ENCODE peak calls at places on chromosomes 13 and 19, in six cellular contexts. One of them, this sample, is unnamed.

GRCh38 chr13:113080901-113081521 is 24.6 kb upstream of the F7 start:
- DNase-seq in gastrocnemius medialis: no peak
- DNase-seq in hepatocyte: no peak
- DNase-seq in cardiac muscle cell: no peak
- DNase-seq in neural progenitor cell: no peak
- DNase-seq in thoracic aorta: no peak
- DNase-seq in this sample: no peak

GRCh38 chr19:50460161-50460765 is 16.0 kb upstream of the EMC10 start:
- DNase-seq in gastrocnemius medialis: no peak
- DNase-seq in hepatocyte: no peak
- DNase-seq in cardiac muscle cell: peak; percentile 22
- DNase-seq in neural progenitor cell: no peak
- DNase-seq in thoracic aorta: no peak
- DNase-seq in this sample: no peak

GRCh38 chr19:40461669-40462221 is 3.8 kb downstream of the BLVRB start:
- DNase-seq in gastrocnemius medialis: no peak
- DNase-seq in hepatocyte: no peak
- DNase-seq in cardiac muscle cell: no peak
- DNase-seq in neural progenitor cell: no peak
- DNase-seq in thoracic aorta: no peak
- DNase-seq in this sample: no peak

GRCh38 chr13:77533875-77534788 is 1.4 kb upstream of the SCEL start:
- DNase-seq in gastrocnemius medialis: no peak
- DNase-seq in hepatocyte: no peak
- DNase-seq in cardiac muscle cell: peak; percentile 5
- DNase-seq in neural progenitor cell: no peak
- DNase-seq in thoracic aorta: no peak
- DNase-seq in this sample: no peak

GRCh38 chr13:47794963-47795362 is 206.1 kb downstream of the SUCLA2 start:
- DNase-seq in gastrocnemius medialis: no peak
- DNase-seq in hepatocyte: no peak
- DNase-seq in cardiac muscle cell: peak; percentile 41
- DNase-seq in neural progenitor cell: no peak
- DNase-seq in thoracic aorta: no peak
- DNase-seq in this sample: no peak

GRCh38 chr19:15464394-15465385 is at the start of gene RASAL3:
- DNase-seq in gastrocnemius medialis: peak; percentile 17
- DNase-seq in hepatocyte: no peak
- DNase-seq in cardiac muscle cell: peak; percentile 46
- DNase-seq in neural progenitor cell: no peak
- DNase-seq in thoracic aorta: no peak
- DNase-seq in this sample: no peak

GRCh38 chr13:76792680-76793334 is 93.4 kb downstream of the KCTD12 start:
- DNase-seq in gastrocnemius medialis: peak; percentile 26
- DNase-seq in hepatocyte: no peak
- DNase-seq in cardiac muscle cell: peak; percentile 85
- DNase-seq in neural progenitor cell: no peak
- DNase-seq in thoracic aorta: no peak
- DNase-seq in this sample: no peak

GRCh38 chr13:48580185-48580803 is 47.4 kb upstream of the RCBTB2 start:
- DNase-seq in gastrocnemius medialis: peak; percentile 58
- DNase-seq in hepatocyte: peak; percentile 79
- DNase-seq in cardiac muscle cell: peak; percentile 78
- DNase-seq in neural progenitor cell: peak; percentile 74
- DNase-seq in thoracic aorta: peak; percentile 45
- DNase-seq in this sample: peak; percentile 72

GRCh38 chr13:29674532-29674931 is 79.0 kb upstream of the SLC7A1 start:
- DNase-seq in gastrocnemius medialis: no peak
- DNase-seq in hepatocyte: no peak
- DNase-seq in cardiac muscle cell: no peak
- DNase-seq in neural progenitor cell: no peak
- DNase-seq in thoracic aorta: no peak
- DNase-seq in this sample: no peak

GRCh38 chr19:35337984-35338296 is 9.0 kb downstream of the CD22 start:
- DNase-seq in gastrocnemius medialis: no peak
- DNase-seq in hepatocyte: no peak
- DNase-seq in cardiac muscle cell: no peak
- DNase-seq in neural progenitor cell: no peak
- DNase-seq in thoracic aorta: no peak
- DNase-seq in this sample: no peak

GRCh38 chr19:19157808-19158207 is 12.3 kb downstream of the MEF2B start:
- DNase-seq in gastrocnemius medialis: no peak
- DNase-seq in hepatocyte: no peak
- DNase-seq in cardiac muscle cell: no peak
- DNase-seq in neural progenitor cell: no peak
- DNase-seq in thoracic aorta: no peak
- DNase-seq in this sample: no peak

GRCh38 chr19:31483226-31483857 is 134.1 kb upstream of the TSHZ3 start:
- DNase-seq in gastrocnemius medialis: no peak
- DNase-seq in hepatocyte: no peak
- DNase-seq in cardiac muscle cell: no peak
- DNase-seq in neural progenitor cell: no peak
- DNase-seq in thoracic aorta: no peak
- DNase-seq in this sample: no peak

GRCh38 chr19:57688011-57688763 is 6.4 kb downstream of the ZNF551 start:
- DNase-seq in gastrocnemius medialis: no peak
- DNase-seq in hepatocyte: no peak
- DNase-seq in cardiac muscle cell: no peak
- DNase-seq in neural progenitor cell: no peak
- DNase-seq in thoracic aorta: no peak
- DNase-seq in this sample: no peak

GRCh38 chr19:33260628-33261418 is 35.2 kb upstream of the SLC7A10 start:
- DNase-seq in gastrocnemius medialis: no peak
- DNase-seq in hepatocyte: no peak
- DNase-seq in cardiac muscle cell: no peak
- DNase-seq in neural progenitor cell: no peak
- DNase-seq in thoracic aorta: no peak
- DNase-seq in this sample: no peak

GRCh38 chr19:20969898-20970297 is 46.8 kb downstream of the ZNF85 start:
- DNase-seq in gastrocnemius medialis: no peak
- DNase-seq in hepatocyte: no peak
- DNase-seq in cardiac muscle cell: no peak
- DNase-seq in neural progenitor cell: no peak
- DNase-seq in thoracic aorta: no peak
- DNase-seq in this sample: no peak

GRCh38 chr13:29713841-29714240 is 118.4 kb upstream of the SLC7A1 start:
- DNase-seq in gastrocnemius medialis: no peak
- DNase-seq in hepatocyte: no peak
- DNase-seq in cardiac muscle cell: no peak
- DNase-seq in neural progenitor cell: no peak
- DNase-seq in thoracic aorta: no peak
- DNase-seq in this sample: no peak

GRCh38 chr13:37959284-37959683 is 89.7 kb upstream of the TRPC4 start:
- DNase-seq in gastrocnemius medialis: no peak
- DNase-seq in hepatocyte: no peak
- DNase-seq in cardiac muscle cell: no peak
- DNase-seq in neural progenitor cell: no peak
- DNase-seq in thoracic aorta: no peak
- DNase-seq in this sample: no peak

GRCh38 chr19:53824134-53824611 is at the start of gene NLRP12:
- DNase-seq in gastrocnemius medialis: peak; percentile 26
- DNase-seq in hepatocyte: no peak
- DNase-seq in cardiac muscle cell: peak; percentile 17
- DNase-seq in neural progenitor cell: no peak
- DNase-seq in thoracic aorta: no peak
- DNase-seq in this sample: no peak

GRCh38 chr13:95233026-95233635 is 68.1 kb downstream of the ABCC4 start:
- DNase-seq in gastrocnemius medialis: no peak
- DNase-seq in hepatocyte: no peak
- DNase-seq in cardiac muscle cell: no peak
- DNase-seq in neural progenitor cell: no peak
- DNase-seq in thoracic aorta: no peak
- DNase-seq in this sample: no peak

GRCh38 chr13:81487151-81487550 is 1146.2 kb upstream of the SPRY2 start:
- DNase-seq in gastrocnemius medialis: no peak
- DNase-seq in hepatocyte: peak; percentile 52
- DNase-seq in cardiac muscle cell: peak; percentile 40
- DNase-seq in neural progenitor cell: peak; percentile 76
- DNase-seq in thoracic aorta: no peak
- DNase-seq in this sample: no peak

GRCh38 chr19:10286803-10287737 is at the start of gene ICAM4:
- DNase-seq in gastrocnemius medialis: no peak
- DNase-seq in hepatocyte: peak; percentile 67
- DNase-seq in cardiac muscle cell: peak; percentile 88
- DNase-seq in neural progenitor cell: peak; percentile 78
- DNase-seq in thoracic aorta: no peak
- DNase-seq in this sample: no peak

GRCh38 chr13:27355894-27356293 is 68.5 kb upstream of the GTF3A start:
- DNase-seq in gastrocnemius medialis: no peak
- DNase-seq in hepatocyte: no peak
- DNase-seq in cardiac muscle cell: no peak
- DNase-seq in neural progenitor cell: peak; percentile 79
- DNase-seq in thoracic aorta: no peak
- DNase-seq in this sample: no peak

GRCh38 chr19:52967772-52968171 is 5.1 kb upstream of the ZNF816 start:
- DNase-seq in gastrocnemius medialis: no peak
- DNase-seq in hepatocyte: no peak
- DNase-seq in cardiac muscle cell: no peak
- DNase-seq in neural progenitor cell: no peak
- DNase-seq in thoracic aorta: no peak
- DNase-seq in this sample: no peak

GRCh38 chr13:108915634-108916497 is 286.5 kb downstream of the MYO16 start:
- DNase-seq in gastrocnemius medialis: peak; percentile 67
- DNase-seq in hepatocyte: peak; percentile 94
- DNase-seq in cardiac muscle cell: peak; percentile 92
- DNase-seq in neural progenitor cell: no peak
- DNase-seq in thoracic aorta: peak; percentile 77
- DNase-seq in this sample: no peak
- H3K27ac ChIP-seq in gastrocnemius medialis: no peak overlapping the region
- H3K27ac ChIP-seq in hepatocyte: peak overlapping the region; percentile 91
- H3K27ac ChIP-seq in cardiac muscle cell: no peak overlapping the region
- H3K27ac ChIP-seq in neural progenitor cell: no peak overlapping the region
- H3K27ac ChIP-seq in thoracic aorta: peak overlapping the region; percentile 75
- H3K27ac ChIP-seq in this sample: peak overlapping the region; percentile 59

DNA sequence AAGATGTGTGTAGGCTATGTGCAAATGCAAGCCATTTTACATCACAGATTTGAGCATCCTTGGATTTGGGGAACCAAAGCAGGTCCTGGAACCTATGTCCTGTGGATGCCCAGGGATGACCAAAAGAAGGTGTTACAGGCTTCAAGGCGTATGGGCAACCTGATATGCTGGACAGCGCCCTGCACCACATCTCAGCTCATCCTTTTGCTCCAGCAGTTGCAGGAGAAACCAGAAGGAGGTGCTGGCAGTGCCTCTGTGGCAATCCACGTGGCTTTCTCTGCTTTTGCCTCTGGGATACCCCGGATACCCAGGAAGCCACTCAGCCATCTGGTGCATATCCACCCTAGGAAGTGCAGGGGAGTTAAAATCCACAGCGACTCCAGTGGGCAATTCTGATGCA is 110.3 kb upstream of the VSTM2B start:
- DNase-seq in gastrocnemius medialis: no peak
- DNase-seq in hepatocyte: no peak
- DNase-seq in cardiac muscle cell: no peak
- DNase-seq in neural progenitor cell: peak; percentile 42
- DNase-seq in thoracic aorta: no peak
- DNase-seq in this sample: no peak
- H3K27ac ChIP-seq in gastrocnemius medialis: no peak overlapping the region
- H3K27ac ChIP-seq in hepatocyte: no peak overlapping the region
- H3K27ac ChIP-seq in cardiac muscle cell: no peak overlapping the region
- H3K27ac ChIP-seq in neural progenitor cell: no peak overlapping the region
- H3K27ac ChIP-seq in thoracic aorta: no peak overlapping the region
- H3K27ac ChIP-seq in this sample: no peak overlapping the region

DNA sequence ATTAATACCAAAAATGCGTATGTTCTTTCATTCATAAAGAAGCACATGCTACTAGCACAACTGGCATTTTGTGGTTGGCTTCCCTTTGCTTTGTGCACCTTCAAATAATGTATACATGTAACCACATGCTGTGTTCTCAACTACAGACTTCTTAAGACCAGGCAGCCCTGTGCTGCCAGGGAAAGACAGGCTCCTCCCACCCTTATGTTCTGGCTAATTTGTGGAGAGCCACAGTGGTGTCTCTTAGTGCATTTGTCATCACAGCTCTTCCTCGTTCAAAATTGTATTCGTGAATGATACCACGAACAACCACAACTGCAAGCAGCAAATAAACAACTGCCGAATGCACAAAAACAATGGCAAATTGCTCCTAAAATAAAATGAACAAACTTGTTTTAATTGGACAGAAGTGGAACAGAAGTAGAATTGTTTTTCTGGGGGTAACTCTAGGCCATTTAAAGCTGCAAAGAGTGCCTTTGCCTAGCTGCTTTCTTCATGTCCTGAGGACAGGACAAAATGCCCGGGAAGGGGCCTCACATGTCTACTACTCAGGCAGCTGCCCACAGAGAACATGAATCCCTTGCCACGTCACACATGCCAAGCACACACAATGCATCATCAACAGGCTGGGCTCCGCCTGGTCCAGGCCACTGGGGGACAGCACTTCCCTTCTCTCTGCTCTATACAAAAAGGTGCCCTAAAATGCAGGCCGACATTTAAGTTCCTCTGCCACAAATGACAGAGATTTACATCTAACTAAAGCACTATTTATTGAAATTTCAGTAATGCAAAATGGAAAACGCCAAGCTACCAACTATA is 21.7 kb downstream of the IRS2 start:
- DNase-seq in gastrocnemius medialis: peak; percentile 71
- DNase-seq in hepatocyte: no peak
- DNase-seq in cardiac muscle cell: no peak
- DNase-seq in neural progenitor cell: peak; percentile 24
- DNase-seq in thoracic aorta: no peak
- DNase-seq in this sample: peak; percentile 79
- H3K27ac ChIP-seq in gastrocnemius medialis: peak overlapping the region; percentile 32
- H3K27ac ChIP-seq in hepatocyte: no peak overlapping the region
- H3K27ac ChIP-seq in cardiac muscle cell: no peak overlapping the region
- H3K27ac ChIP-seq in neural progenitor cell: no peak overlapping the region
- H3K27ac ChIP-seq in thoracic aorta: no peak overlapping the region
- H3K27ac ChIP-seq in this sample: peak overlapping the region; percentile 67

DNA sequence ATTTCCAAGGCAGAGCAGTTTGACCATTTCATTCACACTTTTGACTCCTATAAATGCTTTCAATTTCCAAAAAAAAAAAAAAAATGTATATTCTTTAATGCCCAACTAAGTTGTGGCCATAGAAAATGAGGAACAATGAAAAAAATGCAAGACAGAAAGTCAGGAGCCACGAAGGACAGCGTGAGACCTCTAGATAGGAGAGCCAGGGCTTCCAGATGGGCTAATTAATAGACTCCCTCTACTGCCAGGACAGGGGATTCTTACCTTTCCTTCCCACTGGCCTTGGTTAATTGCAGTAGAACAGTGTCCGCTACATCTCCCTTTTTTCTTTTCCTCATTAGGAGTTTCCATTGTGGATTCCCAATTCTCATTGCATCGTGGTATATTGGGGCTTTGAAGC is 8.6 kb downstream of the FPR3 start:
- DNase-seq in gastrocnemius medialis: no peak
- DNase-seq in hepatocyte: no peak
- DNase-seq in cardiac muscle cell: no peak
- DNase-seq in neural progenitor cell: no peak
- DNase-seq in thoracic aorta: no peak
- DNase-seq in this sample: no peak
- H3K27ac ChIP-seq in gastrocnemius medialis: no peak overlapping the region
- H3K27ac ChIP-seq in hepatocyte: no peak overlapping the region
- H3K27ac ChIP-seq in cardiac muscle cell: no peak overlapping the region
- H3K27ac ChIP-seq in neural progenitor cell: no peak overlapping the region
- H3K27ac ChIP-seq in thoracic aorta: no peak overlapping the region
- H3K27ac ChIP-seq in this sample: no peak overlapping the region

This sample was measured in dorsolateral prefrontal cortex.